ENCODE peak calls at places on chromosome 7, in eight cellular contexts. O is AG09309, B is mucosa of descending colon, Q is colonic mucosa, P is HL-60, Z is pancreas, X is body of pancreas, I is BE2C. C is an unnamed sample.

GRCh38 chr7:117750612-117751563 is 122.4 kb downstream of the CTTNBP2 start:
- DNase-seq in O (no peak), X (no peak), P (no peak), I (no peak), Z (no peak), B (peak), Q (no peak), C (peak)

GRCh38 chr7:159028456-159029401 is 115.9 kb downstream of the VIPR2 start:
- DNase-seq in P (no peak), X (no peak), Z (peak), B (no peak), I (no peak), O (no peak), Q (peak), C (no peak)

GRCh38 chr7:22339725-22340390 is 17.1 kb downstream of the RAPGEF5 start:
- DNase-seq in P (no peak), I (no peak), B (no peak), X (no peak), O (no peak), Z (no peak), Q (no peak), C (no peak)

GRCh38 chr7:47346378-47346914 is 235.5 kb downstream of the TNS3 start:
- DNase-seq in X (no peak), B (no peak), O (no peak), Q (no peak), P (no peak), I (no peak), Z (no peak), C (no peak)

GRCh38 chr7:1662101-1662500 is 8.0 kb upstream of the ELFN1 start:
- DNase-seq in P (no peak), Z (peak), O (no peak), B (no peak), Q (no peak), X (no peak), I (no peak), C (no peak)

GRCh38 chr7:107815254-107815882 is 12.3 kb upstream of the SLC26A3 start:
- DNase-seq in O (no peak), B (peak), I (no peak), X (no peak), Z (no peak), P (no peak), Q (peak), C (no peak)

GRCh38 chr7:70583965-70584883 is 547.7 kb upstream of the GALNT17 start:
- DNase-seq in X (no peak), I (peak), P (no peak), Z (no peak), B (no peak), Q (no peak), O (no peak), C (no peak)

GRCh38 chr7:135164357-135165021 is 6.0 kb downstream of the CYREN start:
- DNase-seq in Q (no peak), B (no peak), Z (no peak), O (no peak), P (no peak), I (no peak), X (no peak), C (no peak)

GRCh38 chr7:46291064-46291463 is 370.0 kb upstream of the IGFBP3 start:
- DNase-seq in I (peak), B (no peak), O (no peak), P (no peak), Q (no peak), X (no peak), Z (no peak), C (peak)

GRCh38 chr7:3321206-3321605 is 20.2 kb downstream of the SDK1 start:
- DNase-seq in O (no peak), B (no peak), I (no peak), Z (no peak), Q (no peak), P (no peak), X (peak), C (no peak)

GRCh38 chr7:140972876-140973829 is 41.6 kb downstream of the MRPS33 start:
- DNase-seq in O (no peak), X (no peak), B (no peak), Z (no peak), I (no peak), Q (no peak), P (no peak), C (no peak)

GRCh38 chr7:43648725-43649406 is 66.0 kb downstream of the STK17A start:
- DNase-seq in I (no peak), X (peak), Z (no peak), B (peak), O (peak), Q (peak), P (peak), C (peak)

GRCh38 chr7:1501487-1502270 is 2.5 kb downstream of the INTS1 start:
- DNase-seq in P (no peak), Q (no peak), X (no peak), B (no peak), O (no peak), I (peak), Z (no peak), C (no peak)

GRCh38 chr7:158727690-158728089 is 23.1 kb upstream of the NCAPG2 start:
- DNase-seq in X (no peak), Q (no peak), B (no peak), Z (no peak), I (no peak), P (no peak), O (no peak), C (no peak)

GRCh38 chr7:132464740-132465139 is 111.5 kb downstream of the PLXNA4 start:
- DNase-seq in I (no peak), B (no peak), Z (no peak), O (no peak), P (no peak), Q (no peak), X (no peak), C (peak)

GRCh38 chr7:116316838-116317612 is 106.7 kb downstream of the TES start:
- DNase-seq in I (no peak), B (peak), Q (peak), X (peak), Z (no peak), O (peak), P (no peak), C (peak)

GRCh38 chr7:96311967-96312366 is 9.9 kb downstream of the SLC25A13 start:
- DNase-seq in I (no peak), P (no peak), O (peak), X (peak), B (no peak), Q (no peak), Z (no peak), C (peak)

GRCh38 chr7:102215281-102215680 is 71.4 kb upstream of the SH2B2 start:
- DNase-seq in X (no peak), B (no peak), P (no peak), O (no peak), Q (no peak), I (no peak), Z (no peak), C (no peak)

GRCh38 chr7:123836656-123837055 is 8.3 kb upstream of the HYAL4 start:
- DNase-seq in O (no peak), I (no peak), Q (no peak), Z (no peak), X (no peak), P (no peak), B (no peak), C (no peak)

GRCh38 chr7:5406957-5407930 is 16.4 kb downstream of the TNRC18 start:
- DNase-seq in Z (no peak), Q (no peak), O (no peak), P (no peak), X (no peak), B (no peak), I (no peak), C (no peak)

GRCh38 chr7:120089968-120090367 is 183.0 kb upstream of the KCND2 start:
- DNase-seq in I (peak), X (no peak), O (no peak), P (no peak), Q (no peak), Z (no peak), B (no peak), C (peak)

GRCh38 chr7:68125173-68125572 is 1128.5 kb downstream of the TYW1 start:
- DNase-seq in O (no peak), Q (no peak), B (no peak), P (no peak), X (no peak), Z (no peak), I (no peak), C (no peak)

GRCh38 chr7:22990588-22990949 is 23.4 kb downstream of the HYCC1 start:
- DNase-seq in B (no peak), Q (no peak), Z (no peak), X (no peak), P (no peak), O (peak), I (no peak), C (peak)

GRCh38 chr7:133164444-133164843 is 82.6 kb upstream of the CHCHD3 start:
- DNase-seq in X (no peak), O (no peak), Q (no peak), Z (no peak), I (peak), B (no peak), P (no peak), C (no peak)

GRCh38 chr7:128893251-128894100 is 17.0 kb downstream of the KCP start:
- DNase-seq in Z (no peak), O (no peak), X (no peak), I (peak), P (no peak), B (no peak), Q (no peak), C (no peak)

GRCh38 chr7:91266067-91266930 is 2.1 kb downstream of the FZD1 start:
- DNase-seq in Q (peak), B (peak), I (no peak), O (no peak), P (no peak), Z (peak), X (no peak), C (no peak)

GRCh38 chr7:20199015-20199737 is 18.0 kb downstream of the MACC1 start:
- DNase-seq in I (peak), Q (peak), X (peak), O (peak), Z (no peak), B (peak), P (peak), C (peak)

GRCh38 chr7:26346611-26347200 is 55.0 kb downstream of the SNX10 start:
- DNase-seq in Z (no peak), I (no peak), B (no peak), P (no peak), Q (peak), X (peak), O (no peak), C (no peak)

GRCh38 chr7:100545636-100546128 is 6.7 kb downstream of the AGFG2 start:
- DNase-seq in P (no peak), X (peak), Z (no peak), B (peak), O (peak), Q (no peak), I (peak), C (peak)

GRCh38 chr7:30661926-30662325 is 20.3 kb downstream of the CRHR2 start:
- DNase-seq in Q (no peak), P (no peak), I (no peak), B (no peak), Z (no peak), X (no peak), O (no peak), C (no peak)

GRCh38 chr7:72760602-72761001 is 67.4 kb downstream of the TYW1B start:
- DNase-seq in O (no peak), Z (no peak), I (no peak), P (no peak), B (no peak), X (no peak), Q (no peak), C (no peak)

GRCh38 chr7:41046221-41046761 is 656.6 kb downstream of the INHBA start:
- DNase-seq in Z (no peak), P (no peak), Q (no peak), O (no peak), B (no peak), I (no peak), X (no peak), C (no peak)

GRCh38 chr7:24438232-24438631 is 135.0 kb upstream of the PALS2 start:
- DNase-seq in Q (no peak), O (no peak), Z (no peak), B (no peak), X (no peak), I (no peak), P (no peak), C (no peak)

GRCh38 chr7:140639366-140640053 is 1.1 kb downstream of the DENND2A start:
- DNase-seq in Q (no peak), O (peak), I (no peak), B (no peak), X (peak), P (no peak), Z (peak), C (peak)

GRCh38 chr7:19026888-19027287 is 90.5 kb downstream of the TWIST1 start:
- DNase-seq in X (no peak), O (no peak), P (no peak), Z (no peak), Q (no peak), I (no peak), B (no peak), C (peak)

DNA sequence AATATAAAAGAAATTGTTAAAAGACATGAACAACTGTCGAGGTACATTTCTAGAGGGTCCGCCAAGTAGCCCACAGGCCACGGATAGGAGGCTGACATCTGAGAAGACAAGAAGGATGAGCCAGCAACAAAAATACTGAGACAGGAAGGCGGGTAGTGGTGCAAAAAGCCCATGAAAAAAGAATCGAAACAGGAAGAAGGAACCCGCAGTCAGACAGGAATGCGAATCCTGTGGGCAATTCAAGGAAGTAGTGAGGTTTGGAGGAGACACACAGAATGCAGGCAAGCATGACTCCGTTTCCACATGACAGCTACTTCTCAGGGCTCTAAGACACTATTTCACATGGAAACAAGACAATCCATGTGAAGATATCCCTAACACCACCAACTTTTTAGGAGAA is 125.2 kb downstream of the DOCK4 start:
- DNase-seq in Q (no peak), O (no peak), B (peak), I (no peak), Z (no peak), X (peak), P (peak), C (peak)
- H3K4me3 ChIP-seq in Q (no peak), O (peak), B (no peak), I (no peak), Z (no peak), X (no peak), P (peak), C (no peak)

DNA sequence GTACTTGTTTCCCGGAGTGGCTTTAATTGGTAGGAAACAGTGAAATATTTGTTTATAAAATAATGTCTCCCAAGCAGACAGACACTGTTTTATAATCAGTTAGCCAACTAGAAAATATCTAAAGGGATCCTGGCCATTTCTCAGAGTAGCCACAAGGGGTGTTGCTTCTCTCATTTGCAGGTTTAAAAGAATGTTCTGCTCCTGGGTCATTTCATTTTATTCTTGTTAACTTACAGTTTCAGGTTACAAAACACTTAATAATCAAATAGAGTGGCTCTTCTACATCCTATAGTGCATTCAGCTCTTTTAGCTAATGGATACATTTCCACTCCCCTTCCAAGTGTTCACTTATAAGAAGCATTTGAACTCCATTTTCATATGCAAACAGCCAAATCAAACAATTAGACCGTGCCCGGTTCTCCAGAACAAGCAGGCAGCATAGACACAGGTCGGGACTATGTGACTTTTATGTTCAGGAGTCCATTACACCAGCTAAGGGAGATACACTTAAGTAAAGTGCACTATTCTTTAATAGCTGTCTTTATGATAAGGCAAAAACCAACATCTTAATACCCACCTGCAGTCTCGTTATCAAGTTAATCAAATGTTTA is 117.5 kb downstream of the TRIL start:
- DNase-seq in X (no peak), Q (no peak), Z (no peak), P (no peak), O (no peak), B (no peak), I (no peak), C (no peak)
- TF ChIP-seq CTCF in X (peak), Q (peak), Z (no peak), P (peak), O (peak), B (peak), I (peak), C (peak)

DNA sequence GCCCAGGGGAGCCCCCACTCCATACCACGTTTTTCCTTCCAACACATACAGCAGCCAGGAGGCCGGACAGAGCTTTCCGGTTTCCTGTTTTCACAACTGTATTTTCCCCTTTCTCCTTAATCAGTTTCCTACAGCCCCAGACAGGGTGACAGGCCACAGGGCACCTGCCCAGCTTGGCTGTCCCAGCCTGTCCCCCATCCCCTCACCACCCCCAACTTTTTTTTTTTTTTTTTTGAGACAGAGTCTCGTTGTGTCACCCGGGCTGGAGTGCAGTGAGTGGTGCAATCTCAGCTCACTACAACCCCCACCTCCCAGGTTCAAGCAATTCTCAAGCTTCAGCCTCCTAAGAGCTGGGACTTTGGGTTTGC is 10.3 kb upstream of the HSPB1 start:
- DNase-seq in P (no peak), B (no peak), O (no peak), X (no peak), Q (no peak), I (no peak), Z (no peak), C (peak)
- H3K4me3 ChIP-seq in P (peak), B (no peak), O (peak), X (no peak), Q (peak), I (peak), Z (no peak), C (peak)

DNA sequence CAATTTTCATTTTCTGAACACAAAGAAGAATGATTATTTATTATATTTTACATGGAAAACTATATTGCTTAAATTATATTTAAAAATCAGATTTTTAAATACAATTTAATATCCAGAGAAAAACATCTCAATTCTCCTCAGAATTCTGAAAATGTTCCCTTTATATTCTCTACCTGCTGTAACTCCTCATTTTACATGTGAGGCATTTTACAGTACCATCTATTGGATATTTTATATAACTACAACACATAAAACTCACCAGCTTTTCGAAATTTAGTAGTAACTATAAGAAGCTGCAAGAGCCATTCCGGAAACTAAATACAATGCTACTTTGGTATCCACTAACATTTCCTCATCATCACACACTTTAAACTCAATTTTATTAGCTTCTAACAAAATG is 264.6 kb downstream of the DGKB start:
- DNase-seq in Z (no peak), O (no peak), I (no peak), B (no peak), Q (no peak), X (no peak), P (no peak), C (no peak)
- TF ChIP-seq CTCF in Z (no peak), O (no peak), I (no peak), B (no peak), Q (no peak), X (no peak), P (no peak), C (no peak)

GRCh38 chr7:98106647-98107312 is at the start of gene LMTK2:
- DNase-seq in Z (peak), I (peak), P (peak), B (peak), Q (peak), X (peak), O (peak), C (peak)

GRCh38 chr7:98107313-98107691 is 640 bp downstream of the LMTK2 start:
- DNase-seq in Q (no peak), O (no peak), B (peak), P (no peak), X (peak), Z (no peak), I (peak), C (peak)

GRCh38 chr7:98105942-98106544 is 619 bp upstream of the LMTK2 start:
- DNase-seq in O (no peak), X (no peak), P (no peak), Z (no peak), I (no peak), Q (peak), B (peak), C (no peak)

GRCh38 chr7:98112077-98112476 is 5.4 kb downstream of the LMTK2 start:
- DNase-seq in O (no peak), B (no peak), P (no peak), X (no peak), I (no peak), Q (no peak), Z (no peak), C (no peak)

GRCh38 chr7:98110249-98111022 is 3.8 kb downstream of the LMTK2 start:
- DNase-seq in B (peak), X (peak), I (no peak), Z (no peak), P (no peak), Q (peak), O (no peak), C (no peak)
- H3K4me3 ChIP-seq in B (no peak), X (no peak), I (no peak), Z (no peak), P (no peak), Q (no peak), O (no peak), C (no peak)

GRCh38 chr7:121544199-121544598 is 148.1 kb upstream of the FAM3C start:
- DNase-seq in Q (no peak), X (no peak), P (no peak), Z (no peak), B (no peak), I (no peak), O (no peak), C (no peak)

GRCh38 chr7:121545418-121545817 is 149.3 kb upstream of the FAM3C start:
- DNase-seq in B (no peak), Z (no peak), X (no peak), I (no peak), P (no peak), O (no peak), Q (no peak), C (no peak)

GRCh38 chr7:121546632-121547340 is 150.7 kb upstream of the FAM3C start:
- DNase-seq in Q (no peak), X (no peak), I (no peak), P (no peak), B (no peak), Z (no peak), O (no peak), C (peak)

GRCh38 chr7:121544726-121545125 is 148.6 kb upstream of the FAM3C start:
- DNase-seq in I (no peak), X (no peak), Q (no peak), B (no peak), O (peak), Z (no peak), P (no peak), C (peak)

GRCh38 chr7:121547341-121548092 is 151.4 kb upstream of the FAM3C start:
- DNase-seq in O (peak), Z (no peak), P (peak), B (peak), I (no peak), X (peak), Q (no peak), C (peak)
- TF ChIP-seq CTCF in O (peak), Z (peak), P (peak), B (peak), I (peak), X (no peak), Q (peak), C (peak)